ENCODE peak calls at places on chromosomes 2 and 18, in eight cellular contexts. K, O, J, R, D, P, N and B are unnamed samples.

GRCh38 chr2:174334781-174335604 is at the start of gene SP9:
- DNase-seq in K (peak), D (peak), O (peak), P (no peak), J (no peak), N (no peak), R (peak), B (no peak)

GRCh38 chr2:96826546-96827278 is 10.6 kb downstream of the CNNM3 start:
- DNase-seq in R (no peak), D (no peak), P (no peak), K (no peak), N (no peak), J (no peak), O (no peak), B (no peak)

GRCh38 chr2:173965372-173966025 is at the start of gene SP3:
- DNase-seq in R (peak), O (peak), N (peak), D (peak), J (peak), P (peak), K (peak), B (peak)

GRCh38 chr2:24269270-24269669 is 91.1 kb downstream of the ITSN2 start:
- DNase-seq in O (no peak), P (no peak), D (no peak), R (no peak), N (no peak), K (no peak), J (no peak), B (no peak)

GRCh38 chr2:205930209-205930608 is 155.8 kb downstream of the INO80D start:
- DNase-seq in K (no peak), P (no peak), D (no peak), R (no peak), O (no peak), J (no peak), N (no peak), B (no peak)

GRCh38 chr2:95072424-95072823 is 46.9 kb downstream of the MAL start:
- DNase-seq in D (no peak), N (no peak), J (no peak), O (no peak), K (no peak), P (no peak), R (no peak), B (no peak)

GRCh38 chr2:125471963-125472362 is 1184.0 kb upstream of the GYPC start:
- DNase-seq in N (no peak), R (no peak), K (no peak), P (no peak), J (no peak), O (peak), D (no peak), B (no peak)

GRCh38 chr2:45765847-45766254 is 114.4 kb downstream of the PRKCE start:
- DNase-seq in O (no peak), K (no peak), J (no peak), R (no peak), N (no peak), D (no peak), P (no peak), B (peak)

GRCh38 chr18:23442958-23443357 is 10.1 kb upstream of the RIOK3 start:
- DNase-seq in N (no peak), J (no peak), D (no peak), R (no peak), P (no peak), K (no peak), O (no peak), B (no peak)

GRCh38 chr2:26671691-26672090 is 20.8 kb upstream of the KCNK3 start:
- DNase-seq in J (no peak), K (no peak), D (no peak), O (no peak), R (no peak), N (no peak), P (no peak), B (no peak)

GRCh38 chr2:54675281-54675680 is 48.2 kb upstream of the EML6 start:
- DNase-seq in D (no peak), P (no peak), J (no peak), N (no peak), K (no peak), O (no peak), R (no peak), B (no peak)

GRCh38 chr2:54728669-54729120 is 5.2 kb downstream of the EML6 start:
- DNase-seq in O (no peak), J (no peak), N (no peak), R (peak), K (no peak), P (peak), D (peak), B (no peak)

GRCh38 chr2:16656784-16657391 is 8.7 kb downstream of the CYRIA start:
- DNase-seq in R (no peak), P (no peak), K (no peak), D (no peak), N (no peak), J (peak), O (no peak), B (no peak)

GRCh38 chr18:63648241-63648640 is 4.2 kb upstream of the SERPINB4 start:
- DNase-seq in P (no peak), K (no peak), D (no peak), N (no peak), R (no peak), O (no peak), J (no peak), B (no peak)

GRCh38 chr2:234835738-234836137 is 116.1 kb upstream of the SH3BP4 start:
- DNase-seq in J (no peak), N (no peak), R (no peak), P (no peak), K (no peak), O (no peak), D (no peak), B (no peak)

GRCh38 chr2:96393989-96394761 is 58.6 kb downstream of the NCAPH start:
- DNase-seq in D (no peak), N (no peak), O (no peak), K (no peak), P (no peak), J (no peak), R (no peak), B (no peak)

GRCh38 chr18:49019446-49020045 is 68.8 kb upstream of the SMAD7 start:
- DNase-seq in K (no peak), P (no peak), J (no peak), N (no peak), D (no peak), R (no peak), O (peak), B (no peak)

GRCh38 chr2:100526868-100527267 is 35.9 kb upstream of the PDCL3 start:
- DNase-seq in K (no peak), P (no peak), D (no peak), J (no peak), N (no peak), O (no peak), R (no peak), B (no peak)

GRCh38 chr2:145094353-145094752 is 574.4 kb upstream of the ZEB2 start:
- DNase-seq in O (no peak), N (no peak), J (no peak), K (no peak), P (no peak), R (no peak), D (no peak), B (no peak)

GRCh38 chr2:60484080-60484737 is 69.2 kb downstream of the BCL11A start:
- DNase-seq in J (peak), K (no peak), P (peak), O (no peak), R (no peak), D (peak), N (no peak), B (no peak)

GRCh38 chr2:201267278-201268030 is 7.1 kb downstream of the CASP8 start:
- DNase-seq in K (no peak), J (no peak), P (no peak), O (no peak), D (no peak), R (no peak), N (no peak), B (no peak)

GRCh38 chr18:67300498-67300897 is 216.0 kb downstream of the DSEL start:
- DNase-seq in J (peak), D (no peak), N (no peak), O (no peak), R (no peak), P (no peak), K (peak), B (no peak)

GRCh38 chr18:69936191-69936558 is 11.5 kb downstream of the CD226 start:
- DNase-seq in O (no peak), K (no peak), R (no peak), P (peak), J (no peak), D (no peak), N (no peak), B (no peak)

GRCh38 chr2:112692496-112692911 is 28.3 kb upstream of the NT5DC4 start:
- DNase-seq in N (peak), O (peak), P (peak), J (no peak), R (peak), K (no peak), D (peak), B (peak)

GRCh38 chr2:8145385-8145784 is 536.5 kb upstream of the ID2 start:
- DNase-seq in J (no peak), P (no peak), D (no peak), O (no peak), N (no peak), K (no peak), R (no peak), B (no peak)

GRCh38 chr2:11743531-11743815 is 3.0 kb upstream of the LPIN1 start:
- DNase-seq in O (no peak), J (no peak), N (no peak), K (no peak), P (no peak), R (no peak), D (no peak), B (no peak)

GRCh38 chr2:121483021-121483420 is 47.7 kb upstream of the RNU4ATAC start:
- DNase-seq in N (no peak), O (no peak), P (peak), R (no peak), J (no peak), D (no peak), K (no peak), B (no peak)

GRCh38 chr18:22560283-22560627 is 142.5 kb upstream of the CTAGE1 start:
- DNase-seq in J (no peak), O (no peak), R (no peak), N (no peak), P (no peak), D (no peak), K (no peak), B (no peak)

GRCh38 chr2:211944572-211944971 is 594.0 kb downstream of the ERBB4 start:
- DNase-seq in K (peak), D (no peak), O (no peak), J (peak), N (no peak), R (no peak), P (no peak), B (no peak)

GRCh38 chr2:180520206-180520605 is 460.2 kb upstream of the UBE2E3 start:
- DNase-seq in N (no peak), K (peak), D (no peak), P (peak), O (no peak), R (no peak), J (peak), B (no peak)

GRCh38 chr18:78813156-78813555 is 166.5 kb upstream of the SALL3 start:
- DNase-seq in R (no peak), K (no peak), D (no peak), J (no peak), N (no peak), O (peak), P (no peak), B (no peak)

GRCh38 chr2:205982776-205983327 is 103.1 kb downstream of the INO80D start:
- DNase-seq in R (peak), J (no peak), D (no peak), K (no peak), N (no peak), P (no peak), O (no peak), B (no peak)

GRCh38 chr18:39591647-39592046 is 2026.0 kb upstream of the CELF4 start:
- DNase-seq in D (no peak), R (no peak), N (no peak), P (no peak), J (no peak), O (peak), K (peak), B (no peak)

GRCh38 chr2:188522517-188522916 is 230.8 kb downstream of the GULP1 start:
- DNase-seq in J (no peak), P (no peak), O (no peak), D (no peak), R (no peak), K (no peak), N (no peak), B (no peak)

GRCh38 chr2:97267411-97268074 is 154.6 kb downstream of the ANKRD36 start:
- DNase-seq in P (no peak), R (no peak), J (no peak), O (no peak), K (no peak), N (no peak), D (no peak), B (no peak)

GRCh38 chr2:158486150-158486969 is 29.6 kb downstream of the PKP4 start:
- DNase-seq in N (no peak), O (no peak), J (no peak), K (no peak), P (no peak), R (no peak), D (no peak), B (no peak)